ENCODE peak calls at places on chromosomes 6 and 20, in seven cellular contexts. One of them, this sample, is unnamed. For H3K4me1, the result is how much of the 10 kb centered on the place peaks cover.

GRCh38 chr6:142210606-142211005 is 63.5 kb downstream of the VTA1 start:
- DNase-seq in H1: no peak
- DNase-seq in SK-N-SH: no peak
- DNase-seq in HepG2: no peak
- DNase-seq in K562: no peak
- DNase-seq in GM12878: no peak
- DNase-seq in HCT116: no peak
- DNase-seq in this sample: no peak

GRCh38 chr6:7242835-7243187 is 70.2 kb downstream of the SSR1 start:
- DNase-seq in H1: no peak
- DNase-seq in SK-N-SH: no peak
- DNase-seq in HepG2: no peak
- DNase-seq in K562: no peak
- DNase-seq in GM12878: no peak
- DNase-seq in HCT116: no peak
- DNase-seq in this sample: no peak

GRCh38 chr20:4944518-4944917 is 56.8 kb downstream of the SLC23A2 start:
- DNase-seq in H1: no peak
- DNase-seq in SK-N-SH: no peak
- DNase-seq in HepG2: no peak
- DNase-seq in K562: no peak
- DNase-seq in GM12878: no peak
- DNase-seq in HCT116: no peak
- DNase-seq in this sample: no peak

GRCh38 chr20:35269055-35269781 is 8.7 kb downstream of the MMP24OS start:
- DNase-seq in H1: no peak
- DNase-seq in SK-N-SH: peak
- DNase-seq in HepG2: peak
- DNase-seq in K562: peak
- DNase-seq in GM12878: no peak
- DNase-seq in HCT116: no peak
- DNase-seq in this sample: peak

GRCh38 chr6:90595854-90596253 is 9.0 kb upstream of the MAP3K7 start:
- DNase-seq in H1: no peak
- DNase-seq in SK-N-SH: no peak
- DNase-seq in HepG2: no peak
- DNase-seq in K562: no peak
- DNase-seq in GM12878: no peak
- DNase-seq in HCT116: no peak
- DNase-seq in this sample: no peak

GRCh38 chr6:122758927-122759334 is 20.6 kb upstream of the FABP7 start:
- DNase-seq in H1: no peak
- DNase-seq in SK-N-SH: no peak
- DNase-seq in HepG2: no peak
- DNase-seq in K562: no peak
- DNase-seq in GM12878: no peak
- DNase-seq in HCT116: no peak
- DNase-seq in this sample: no peak

GRCh38 chr6:125784365-125784764 is 6.4 kb upstream of the NCOA7 start:
- DNase-seq in H1: no peak
- DNase-seq in SK-N-SH: no peak
- DNase-seq in HepG2: no peak
- DNase-seq in K562: no peak
- DNase-seq in GM12878: no peak
- DNase-seq in HCT116: no peak
- DNase-seq in this sample: no peak

GRCh38 chr6:150291968-150292710 is 76.7 kb upstream of the IYD start:
- DNase-seq in H1: no peak
- DNase-seq in SK-N-SH: no peak
- DNase-seq in HepG2: no peak
- DNase-seq in K562: no peak
- DNase-seq in GM12878: no peak
- DNase-seq in HCT116: no peak
- DNase-seq in this sample: no peak

GRCh38 chr6:139625998-139626975 is 251.8 kb upstream of the CITED2 start:
- DNase-seq in H1: no peak
- DNase-seq in SK-N-SH: no peak
- DNase-seq in HepG2: peak
- DNase-seq in K562: no peak
- DNase-seq in GM12878: no peak
- DNase-seq in HCT116: no peak
- DNase-seq in this sample: no peak

GRCh38 chr6:110946498-110946897 is 12.0 kb upstream of the GTF3C6 start:
- DNase-seq in H1: no peak
- DNase-seq in SK-N-SH: no peak
- DNase-seq in HepG2: no peak
- DNase-seq in K562: no peak
- DNase-seq in GM12878: no peak
- DNase-seq in HCT116: no peak
- DNase-seq in this sample: no peak

GRCh38 chr6:133971861-133972260 is 18.8 kb downstream of the TBPL1 start:
- DNase-seq in H1: no peak
- DNase-seq in SK-N-SH: no peak
- DNase-seq in HepG2: no peak
- DNase-seq in K562: no peak
- DNase-seq in GM12878: no peak
- DNase-seq in HCT116: no peak
- DNase-seq in this sample: no peak

GRCh38 chr6:32191696-32192607 is 491 bp downstream of the GPSM3 start:
- DNase-seq in H1: no peak
- DNase-seq in SK-N-SH: no peak
- DNase-seq in HepG2: no peak
- DNase-seq in K562: no peak
- DNase-seq in GM12878: no peak
- DNase-seq in HCT116: no peak
- DNase-seq in this sample: no peak

GRCh38 chr20:12660918-12661317 is 347.9 kb upstream of the SPTLC3 start:
- DNase-seq in H1: peak
- DNase-seq in SK-N-SH: peak
- DNase-seq in HepG2: peak
- DNase-seq in K562: no peak
- DNase-seq in GM12878: no peak
- DNase-seq in HCT116: no peak
- DNase-seq in this sample: peak

GRCh38 chr6:108330806-108331205 is 36.0 kb downstream of the AFG1L start:
- DNase-seq in H1: no peak
- DNase-seq in SK-N-SH: no peak
- DNase-seq in HepG2: no peak
- DNase-seq in K562: no peak
- DNase-seq in GM12878: no peak
- DNase-seq in HCT116: no peak
- DNase-seq in this sample: no peak

GRCh38 chr20:31861346-31862156 is 8.8 kb downstream of the DUSP15 start:
- DNase-seq in H1: peak
- DNase-seq in SK-N-SH: peak
- DNase-seq in HepG2: peak
- DNase-seq in K562: peak
- DNase-seq in GM12878: no peak
- DNase-seq in HCT116: peak
- DNase-seq in this sample: peak

GRCh38 chr6:42200035-42200434 is 5.3 kb upstream of the GUCA1B start:
- DNase-seq in H1: no peak
- DNase-seq in SK-N-SH: no peak
- DNase-seq in HepG2: peak
- DNase-seq in K562: no peak
- DNase-seq in GM12878: no peak
- DNase-seq in HCT116: no peak
- DNase-seq in this sample: no peak

GRCh38 chr6:170289108-170289931 is 1.6 kb downstream of the DLL1 start:
- DNase-seq in H1: no peak
- DNase-seq in SK-N-SH: peak
- DNase-seq in HepG2: no peak
- DNase-seq in K562: no peak
- DNase-seq in GM12878: no peak
- DNase-seq in HCT116: no peak
- DNase-seq in this sample: no peak
- H3K4me1 ChIP-seq in H1: under half
- H3K4me1 ChIP-seq in SK-N-SH: under half
- H3K4me1 ChIP-seq in HepG2: under half
- H3K4me1 ChIP-seq in K562: under half
- H3K4me1 ChIP-seq in GM12878: under half
- H3K4me1 ChIP-seq in HCT116: under half
- H3K4me1 ChIP-seq in this sample: under half

GRCh38 chr20:58851969-58852458 is 502 bp upstream of the GNAS start:
- DNase-seq in H1: no peak
- DNase-seq in SK-N-SH: no peak
- DNase-seq in HepG2: no peak
- DNase-seq in K562: no peak
- DNase-seq in GM12878: no peak
- DNase-seq in HCT116: no peak
- DNase-seq in this sample: no peak

GRCh38 chr20:58853976-58854637 is 1.6 kb downstream of the GNAS start:
- DNase-seq in H1: no peak
- DNase-seq in SK-N-SH: peak
- DNase-seq in HepG2: no peak
- DNase-seq in K562: no peak
- DNase-seq in GM12878: no peak
- DNase-seq in HCT116: no peak
- DNase-seq in this sample: no peak

GRCh38 chr20:58853466-58853865 is 950 bp downstream of the GNAS start:
- DNase-seq in H1: no peak
- DNase-seq in SK-N-SH: no peak
- DNase-seq in HepG2: no peak
- DNase-seq in K562: no peak
- DNase-seq in GM12878: no peak
- DNase-seq in HCT116: no peak
- DNase-seq in this sample: no peak

GRCh38 chr20:58851221-58851968 is 693 bp upstream of the GNAS-AS1 start:
- DNase-seq in H1: no peak
- DNase-seq in SK-N-SH: peak
- DNase-seq in HepG2: no peak
- DNase-seq in K562: no peak
- DNase-seq in GM12878: no peak
- DNase-seq in HCT116: no peak
- DNase-seq in this sample: no peak

DNA sequence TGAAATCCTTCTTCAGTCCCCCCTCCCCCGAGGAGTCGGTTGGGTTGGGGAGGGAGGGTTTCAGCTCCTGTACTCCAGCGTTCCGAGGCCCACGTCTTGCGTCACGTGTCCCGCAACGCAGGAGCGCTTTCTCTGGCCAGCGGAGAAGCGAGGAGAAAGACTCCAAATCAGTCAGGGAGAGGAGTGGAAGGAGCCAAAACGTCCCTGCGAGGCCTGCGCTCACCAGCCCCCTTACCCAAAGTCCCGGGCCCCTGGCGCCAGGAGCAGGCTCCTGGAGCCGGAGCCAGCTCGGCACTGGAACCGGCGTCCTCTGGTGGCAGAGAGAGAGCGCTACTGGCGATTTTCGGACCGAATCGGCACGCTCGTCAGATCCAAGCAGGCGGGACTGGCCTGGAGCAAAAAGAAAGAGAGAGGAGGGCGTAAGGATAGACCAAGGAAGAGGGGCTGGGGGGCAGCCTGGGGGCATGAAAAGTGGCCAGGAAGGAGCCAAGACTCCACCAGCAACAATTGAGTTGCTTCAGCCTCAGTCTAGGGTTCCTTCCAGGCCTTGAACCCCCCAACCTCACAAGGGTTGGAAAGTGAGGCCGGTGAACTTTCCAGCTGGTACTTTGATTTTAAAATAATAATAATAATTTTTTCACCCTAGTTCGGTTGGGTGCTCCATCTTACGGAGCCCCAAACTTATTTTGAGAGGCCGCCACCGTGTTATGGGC is at the start of gene GNAS:
- DNase-seq in H1: peak
- DNase-seq in SK-N-SH: peak
- DNase-seq in HepG2: peak
- DNase-seq in K562: peak
- DNase-seq in GM12878: no peak
- DNase-seq in HCT116: no peak
- DNase-seq in this sample: peak
- TF ChIP-seq YY1 in H1: peak
- TF ChIP-seq YY1 in SK-N-SH: no peak
- TF ChIP-seq YY1 in HepG2: no peak
- TF ChIP-seq YY1 in K562: no peak
- TF ChIP-seq YY1 in GM12878: peak
- TF ChIP-seq YY1 in HCT116: no peak
- TF ChIP-seq YY1 in this sample: no peak

DNA sequence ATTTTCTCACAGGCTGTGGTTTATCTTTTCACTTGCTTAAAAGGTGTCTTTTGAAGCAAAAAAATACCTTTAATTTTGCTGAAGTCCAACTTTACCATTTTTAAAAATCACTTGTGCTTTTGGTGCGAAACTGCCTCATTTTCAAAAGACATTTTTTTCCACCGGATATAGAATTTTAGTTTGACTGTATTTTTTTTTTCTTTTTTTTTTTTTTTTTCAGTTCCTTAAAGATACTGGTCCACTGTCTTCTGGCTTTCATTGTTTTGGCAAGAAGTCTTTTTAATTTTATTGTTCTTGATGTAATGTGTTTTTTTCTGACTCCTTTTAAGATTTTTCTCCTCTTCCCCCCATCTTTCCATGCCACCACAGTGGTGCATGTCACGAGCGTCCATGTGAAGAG is 198.2 kb downstream of the ARID1B start:
- DNase-seq in H1: no peak
- DNase-seq in SK-N-SH: no peak
- DNase-seq in HepG2: no peak
- DNase-seq in K562: no peak
- DNase-seq in GM12878: no peak
- DNase-seq in HCT116: no peak
- DNase-seq in this sample: no peak
- H3K4me1 ChIP-seq in H1: under half
- H3K4me1 ChIP-seq in SK-N-SH: under half
- H3K4me1 ChIP-seq in HepG2: under half
- H3K4me1 ChIP-seq in K562: under half
- H3K4me1 ChIP-seq in GM12878: under half
- H3K4me1 ChIP-seq in HCT116: under half
- H3K4me1 ChIP-seq in this sample: under half

DNA sequence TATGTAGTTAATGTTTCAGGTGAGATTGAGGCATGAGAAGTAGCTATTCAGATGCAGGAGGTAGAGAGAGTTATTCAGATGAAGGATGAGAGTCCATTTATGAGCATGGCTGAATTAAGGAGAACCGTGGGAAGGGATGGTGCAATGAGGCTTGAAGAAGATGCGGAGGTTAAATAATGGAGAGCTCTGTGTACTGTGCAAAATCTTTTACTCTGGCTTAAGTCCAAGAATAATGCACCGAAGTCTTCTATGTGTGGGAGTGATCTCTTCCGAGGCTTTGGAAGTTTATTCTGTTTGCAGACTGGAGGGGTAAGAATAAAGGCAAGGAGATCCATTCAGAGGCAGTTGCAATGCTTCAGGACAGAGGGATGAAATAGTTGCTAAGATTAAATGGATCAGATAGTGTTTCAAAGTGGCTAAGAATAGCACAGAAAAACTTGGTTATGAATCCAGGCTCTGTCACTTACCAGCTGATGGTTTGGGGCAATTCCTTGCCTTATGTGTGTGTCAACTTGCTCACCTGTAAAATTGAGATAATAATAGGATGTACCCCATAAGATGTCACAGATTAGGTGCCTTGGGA is 467.1 kb downstream of the HDGFL1 start:
- DNase-seq in H1: no peak
- DNase-seq in SK-N-SH: no peak
- DNase-seq in HepG2: no peak
- DNase-seq in K562: no peak
- DNase-seq in GM12878: no peak
- DNase-seq in HCT116: no peak
- DNase-seq in this sample: no peak
- TF ChIP-seq YY1 in H1: no peak
- TF ChIP-seq YY1 in SK-N-SH: no peak
- TF ChIP-seq YY1 in HepG2: no peak
- TF ChIP-seq YY1 in K562: no peak
- TF ChIP-seq YY1 in GM12878: no peak
- TF ChIP-seq YY1 in HCT116: no peak
- TF ChIP-seq YY1 in this sample: no peak

GRCh38 chr20:62625921-62626547 is 16.3 kb upstream of the SLCO4A1 start:
- DNase-seq in H1: no peak
- DNase-seq in SK-N-SH: no peak
- DNase-seq in HepG2: no peak
- DNase-seq in K562: no peak
- DNase-seq in GM12878: no peak
- DNase-seq in HCT116: no peak
- DNase-seq in this sample: no peak
- H3K4me1 ChIP-seq in H1: under half
- H3K4me1 ChIP-seq in SK-N-SH: under half
- H3K4me1 ChIP-seq in HepG2: half or more
- H3K4me1 ChIP-seq in K562: under half
- H3K4me1 ChIP-seq in GM12878: under half
- H3K4me1 ChIP-seq in HCT116: under half
- H3K4me1 ChIP-seq in this sample: under half

This sample was measured in NT2/D1.